ENCODE peak calls at places on chromosomes 3 and 15, in four cellular contexts. L is HepG2, Z is K562, T is GM12878. U is an unnamed sample.

GRCh38 chr15:70582143-70582945 is 181.0 kb downstream of the UACA start:
- DNase-seq in T (no peak), L (no peak), Z (no peak), U (no peak)

GRCh38 chr3:141336672-141337522 is 31.4 kb upstream of the ZBTB38 start:
- DNase-seq in Z (no peak), L (peak), T (peak), U (no peak)

GRCh38 chr3:133944181-133944580 is 48.5 kb upstream of the RAB6B start:
- DNase-seq in T (no peak), L (no peak), Z (no peak), U (no peak)

GRCh38 chr15:60213377-60214010 is 184.3 kb downstream of the ANXA2 start:
- DNase-seq in L (no peak), Z (no peak), T (no peak), U (no peak)

GRCh38 chr3:194987571-194988494 is 283.1 kb downstream of the XXYLT1 start:
- DNase-seq in T (no peak), L (no peak), Z (no peak), U (no peak)

GRCh38 chr3:150901793-150902192 is 3.4 kb downstream of the MINDY4B start:
- DNase-seq in L (no peak), Z (no peak), T (no peak), U (no peak)

GRCh38 chr3:175338775-175339535 is 479.8 kb downstream of the NAALADL2 start:
- DNase-seq in L (no peak), Z (no peak), T (no peak), U (no peak)

GRCh38 chr3:46491089-46492070 is 6.4 kb upstream of the RTP3 start:
- DNase-seq in L (no peak), T (no peak), Z (no peak), U (no peak)

GRCh38 chr15:75153084-75153483 is 48.6 kb upstream of the C15orf39 start:
- DNase-seq in L (peak), T (no peak), Z (peak), U (peak)

GRCh38 chr15:69145694-69146492 is 14.5 kb upstream of the GLCE start:
- DNase-seq in L (no peak), T (no peak), Z (no peak), U (peak)

GRCh38 chr15:82543155-82543554 is 2.9 kb upstream of the RPS17 start:
- DNase-seq in T (no peak), L (no peak), Z (peak), U (no peak)

GRCh38 chr3:57065588-57065987 is 5.1 kb downstream of the SPATA12 start:
- DNase-seq in T (no peak), Z (no peak), L (no peak), U (peak)

GRCh38 chr15:101437618-101438481 is 51.7 kb downstream of the PCSK6 start:
- DNase-seq in Z (no peak), T (no peak), L (no peak), U (no peak)

GRCh38 chr3:84066920-84067319 is 891.9 kb upstream of the CADM2 start:
- DNase-seq in Z (no peak), T (no peak), L (no peak), U (no peak)

GRCh38 chr3:184588776-184589175 is 27.2 kb downstream of the EPHB3 start:
- DNase-seq in Z (no peak), L (no peak), T (no peak), U (no peak)

GRCh38 chr3:45595364-45596154 is 1.0 kb downstream of the LIMD1 start:
- DNase-seq in T (no peak), Z (peak), L (no peak), U (no peak)

GRCh38 chr3:128425846-128426127 is 40.9 kb downstream of the DNAJB8 start:
- DNase-seq in Z (no peak), T (no peak), L (no peak), U (no peak)

GRCh38 chr3:75262661-75263060 is 401.5 kb upstream of the FRG2C start:
- DNase-seq in L (no peak), T (no peak), Z (no peak), U (no peak)

GRCh38 chr15:51816615-51817014 is 12.8 kb upstream of the TMOD3 start:
- DNase-seq in Z (no peak), T (no peak), L (no peak), U (no peak)

GRCh38 chr3:167736264-167736787 is 805 bp downstream of the SERPINI1 start:
- DNase-seq in L (no peak), Z (no peak), T (no peak), U (no peak)

GRCh38 chr3:167738037-167738436 is 2.5 kb downstream of the SERPINI1 start:
- DNase-seq in T (no peak), L (no peak), Z (no peak), U (no peak)

GRCh38 chr3:167736997-167737396 is 1.5 kb downstream of the SERPINI1 start:
- DNase-seq in Z (no peak), L (no peak), T (no peak), U (no peak)

GRCh38 chr3:167740961-167741587 is 5.6 kb downstream of the SERPINI1 start:
- DNase-seq in T (no peak), L (peak), Z (peak), U (peak)

DNA sequence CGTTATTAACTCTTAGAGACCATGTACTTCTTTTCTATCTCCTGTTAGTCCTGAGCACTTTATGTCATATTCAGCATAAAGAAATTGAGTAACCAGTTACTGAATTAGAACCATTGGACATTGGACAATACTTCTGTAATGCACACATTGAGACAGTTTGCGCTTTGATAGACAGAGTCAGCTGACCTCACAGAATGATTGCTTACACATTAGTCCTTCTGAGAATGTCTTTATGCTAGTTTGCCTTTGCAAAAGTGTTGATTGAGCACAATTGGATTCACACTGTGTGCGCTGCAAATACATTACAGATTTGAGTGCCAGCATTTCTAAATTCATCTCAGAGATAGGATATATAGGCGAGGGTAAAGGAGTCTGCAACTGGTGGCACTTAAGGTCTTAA is 3.7 kb downstream of the SERPINI1 start:
- DNase-seq in T (no peak), Z (no peak), L (peak), U (no peak)
- TF ChIP-seq FOXK2 in T (no peak), Z (no peak), L (no peak), U (no peak)

DNA sequence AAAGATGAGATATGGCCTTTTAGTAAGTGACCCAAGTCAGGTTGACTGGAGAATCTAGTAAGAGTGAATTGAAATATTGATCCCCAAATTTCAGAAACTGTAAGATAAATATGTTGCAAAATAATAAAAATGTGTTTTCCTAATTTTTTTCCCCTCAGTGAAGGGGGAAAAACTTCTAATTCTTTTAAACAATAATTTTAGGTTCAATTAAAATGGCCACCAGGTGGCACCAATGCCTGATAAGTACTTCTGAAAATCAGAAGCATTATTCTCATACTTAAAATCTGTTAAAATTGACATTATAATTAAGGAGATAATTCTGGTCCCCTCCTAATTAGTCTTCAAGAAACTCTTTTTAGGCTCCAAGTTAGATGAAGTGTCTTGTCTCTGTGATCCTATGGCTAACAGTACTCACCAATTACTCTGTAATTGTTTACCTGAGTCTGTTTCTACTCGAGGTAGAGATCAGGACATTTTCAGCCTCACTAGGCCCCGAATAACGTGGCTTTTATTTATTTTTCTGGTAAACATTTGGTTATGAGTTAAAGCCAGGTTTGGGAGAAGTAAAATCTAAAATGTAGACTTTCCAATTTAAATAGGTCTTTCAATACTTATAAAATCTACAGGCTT is 52.6 kb downstream of the NMD3 start:
- DNase-seq in T (no peak), Z (no peak), L (peak), U (no peak)
- TF ChIP-seq BHLHE40 in T (no peak), Z (no peak), L (no peak), U (no peak)

DNA sequence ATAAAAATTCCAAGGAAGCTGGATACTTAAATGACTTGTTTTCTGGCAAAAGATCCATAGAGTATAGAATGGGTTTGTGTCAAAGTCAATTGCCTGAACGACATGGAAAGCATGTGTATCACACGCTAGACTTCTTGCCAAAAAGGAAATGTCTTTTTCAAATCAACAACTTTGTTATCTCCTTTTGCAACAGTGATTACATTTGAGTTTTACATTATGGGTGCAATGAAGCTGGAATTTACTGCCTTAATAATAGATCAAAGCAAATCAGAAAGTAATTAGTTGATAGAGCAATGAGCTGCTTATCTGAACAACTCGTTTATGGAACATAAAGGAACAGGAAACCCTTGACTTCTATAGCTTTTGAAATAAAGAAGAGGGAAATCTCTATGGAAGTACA is 415.2 kb upstream of the NECTIN3 start:
- DNase-seq in Z (no peak), T (no peak), L (no peak), U (no peak)
- TF ChIP-seq FOXK2 in Z (no peak), T (no peak), L (no peak), U (no peak)

GRCh38 chr3:12782172-12782815 is 14.2 kb upstream of the CAND2 start:
- DNase-seq in L (no peak), Z (peak), T (no peak), U (no peak)
- TF ChIP-seq BHLHE40 in L (no peak), Z (no peak), T (no peak), U (no peak)

GRCh38 chr15:93026359-93026758 is 62.7 kb downstream of the RGMA start:
- DNase-seq in Z (no peak), L (no peak), T (no peak), U (no peak)
- TF ChIP-seq FOXK2 in Z (no peak), L (no peak), T (no peak), U (no peak)

U was measured in HEK293T.